ENCODE peak calls at places on chromosomes 7 and 10, in nine cellular contexts. O is right cardiac atrium; M is DMS153; W is NCI-H748 treated with DMSO at 0.1 percent for 48 hours; E is mucosa of gallbladder; J is prostate gland; R is activated T-cell treated with anti-CD3 and anti-CD28 coated beads, Interleukin-2, amount 50 U/mL, for 72 hours; L is ELR; K is GM23338. N is an unnamed sample.

GRCh38 chr7:158740013-158740656 is 35.5 kb upstream of the NCAPG2 start:
- DNase-seq in L (peak), J (no peak), R (no peak), E (no peak), W (no peak), K (no peak), M (no peak), O (peak), N (no peak)

GRCh38 chr10:104327745-104328635 is 10.3 kb downstream of the ITPRIP start:
- DNase-seq in L (peak), W (no peak), M (peak), O (peak), R (no peak), K (peak), J (no peak), E (no peak), N (no peak)

GRCh38 chr10:62083413-62083794 is 181.9 kb downstream of the ARID5B start:
- DNase-seq in O (no peak), K (no peak), W (peak), E (no peak), R (no peak), M (peak), L (no peak), J (no peak), N (no peak)

GRCh38 chr10:23391817-23392216 is 47.1 kb upstream of the OTUD1 start:
- DNase-seq in R (peak), E (no peak), K (no peak), M (no peak), L (no peak), W (no peak), O (no peak), J (no peak), N (no peak)

GRCh38 chr7:76310102-76310957 is 7.9 kb downstream of the HSPB1 start:
- DNase-seq in O (peak), L (no peak), R (no peak), K (no peak), M (peak), J (peak), W (peak), E (peak), N (peak)

GRCh38 chr10:22228167-22228938 is 10.5 kb upstream of the EBLN1 start:
- DNase-seq in M (no peak), L (no peak), W (no peak), K (no peak), J (no peak), R (no peak), O (no peak), E (no peak), N (no peak)

GRCh38 chr10:124604214-124605000 is 139.8 kb downstream of the FAM53B start:
- DNase-seq in K (no peak), R (no peak), O (peak), E (no peak), L (no peak), J (no peak), W (no peak), M (no peak), N (no peak)

GRCh38 chr10:17005621-17006566 is 123.7 kb downstream of the CUBN start:
- DNase-seq in K (no peak), O (no peak), E (no peak), M (no peak), W (no peak), L (peak), J (no peak), R (no peak), N (no peak)

GRCh38 chr10:68871105-68871711 is 29.9 kb upstream of the DDX50 start:
- DNase-seq in J (no peak), E (no peak), K (peak), M (no peak), L (peak), W (peak), O (no peak), R (no peak), N (no peak)

N was measured in left lobe of liver.